ENCODE peak calls at places on chromosomes 12 and 14, in five cellular contexts. V is K562, F is GM23338, U is HCT116, A is Panc1. E is an unnamed sample.
A peak's percentile ranks its signal among the peaks of the same experiment; 100 is the strongest.

GRCh38 chr14:89956294-89957009 is 725 bp downstream of the TDP1 start:
- DNase-seq in V (peak; percentile 7), F (peak; percentile 78), U (peak; percentile 22), A (no peak), E (peak; percentile 81)

GRCh38 chr14:36161781-36162180 is 14.7 kb downstream of the PTCSC3 start:
- DNase-seq in V (no peak), F (peak; percentile 61), U (no peak), A (no peak), E (no peak)

GRCh38 chr12:103735291-103735690 is 105.7 kb downstream of the NT5DC3 start:
- DNase-seq in V (no peak), F (no peak), U (no peak), A (no peak), E (no peak)

GRCh38 chr12:6968426-6968825 is 2.0 kb downstream of the PHB2 start:
- DNase-seq in V (no peak), F (no peak), U (no peak), A (no peak), E (no peak)

GRCh38 chr12:45290218-45290609 is 74.3 kb downstream of the ANO6 start:
- DNase-seq in V (no peak), F (no peak), U (no peak), A (no peak), E (no peak)

GRCh38 chr12:66062280-66062605 is 68.3 kb downstream of the LLPH start:
- DNase-seq in V (no peak), F (no peak), U (no peak), A (no peak), E (no peak)

GRCh38 chr12:97781342-97781741 is 318.7 kb downstream of the RMST start:
- DNase-seq in V (no peak), F (no peak), U (no peak), A (no peak), E (no peak)

GRCh38 chr12:87253157-87253556 is 776.0 kb downstream of the C12orf50 start:
- DNase-seq in V (no peak), F (no peak), U (no peak), A (no peak), E (no peak)

GRCh38 chr12:40098406-40099145 is 7.3 kb downstream of the SLC2A13 start:
- DNase-seq in V (no peak), F (no peak), U (no peak), A (no peak), E (no peak)

GRCh38 chr12:40104461-40105264 is 1.2 kb downstream of the SLC2A13 start:
- DNase-seq in V (peak; percentile 60), F (peak; percentile 27), U (no peak), A (no peak), E (no peak)

GRCh38 chr12:40103043-40103442 is 2.8 kb downstream of the SLC2A13 start:
- DNase-seq in V (no peak), F (no peak), U (no peak), A (no peak), E (no peak)

GRCh38 chr12:40101747-40102146 is 4.1 kb downstream of the SLC2A13 start:
- DNase-seq in V (no peak), F (no peak), U (no peak), A (no peak), E (no peak)

GRCh38 chr12:40099423-40099853 is 6.4 kb downstream of the SLC2A13 start:
- DNase-seq in V (peak; percentile 66), F (no peak), U (no peak), A (no peak), E (no peak)
- TF ChIP-seq POLR2AphosphoS5 in V (no peak), F (no peak), U (no peak), A (no peak), E (no peak)

DNA sequence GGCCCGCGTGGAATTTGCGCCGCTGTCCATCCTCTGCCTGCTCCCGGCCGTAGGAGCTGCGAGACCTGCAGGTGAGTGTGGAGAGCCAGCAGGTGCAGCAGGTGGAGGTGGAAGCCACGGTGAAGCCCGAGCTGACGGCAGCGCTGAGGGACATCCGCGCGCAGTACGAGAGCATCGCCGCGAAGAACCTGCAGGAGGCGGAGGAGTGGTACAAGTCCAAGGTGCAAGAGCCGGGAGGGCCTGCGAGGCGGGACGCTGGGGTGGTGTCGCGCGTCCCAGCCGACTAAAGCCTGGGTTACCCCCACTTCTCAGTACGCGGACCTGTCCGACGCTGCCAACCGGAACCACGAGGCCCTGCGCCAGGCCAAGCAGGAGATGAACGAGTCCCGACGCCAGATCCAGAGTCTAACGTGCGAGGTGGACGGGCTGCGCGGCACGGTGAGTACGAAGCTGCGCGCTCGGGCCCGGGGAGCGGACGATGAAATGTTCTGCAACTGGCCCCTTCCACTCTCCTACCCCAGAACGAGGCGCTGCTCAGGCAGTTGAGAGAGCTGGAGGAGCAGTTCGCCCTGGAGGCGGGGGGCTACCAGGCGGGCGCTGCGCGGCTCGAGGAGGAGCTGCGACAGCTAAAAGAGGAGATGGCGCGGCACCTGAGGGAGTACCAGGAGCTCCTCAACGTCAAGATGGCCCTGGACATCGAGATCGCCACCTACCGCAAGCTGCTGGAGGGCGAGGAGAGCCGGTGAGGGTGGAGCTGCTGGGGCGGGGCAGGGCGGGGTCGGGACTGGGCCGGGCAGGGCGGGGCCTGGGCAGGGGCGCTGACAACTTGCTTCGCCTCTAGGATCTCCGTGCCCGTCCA is 2.1 kb downstream of the PRPH start:
- DNase-seq in V (peak; percentile 90), F (peak; percentile 84), U (peak; percentile 62), A (no peak), E (peak; percentile 58)
- H3K4me3 ChIP-seq in V (peak overlapping the region; percentile 43), F (peak overlapping the region; percentile 68), U (peak overlapping the region; percentile 47), A (peak overlapping the region; percentile 47), E (peak overlapping the region; percentile 11)

DNA sequence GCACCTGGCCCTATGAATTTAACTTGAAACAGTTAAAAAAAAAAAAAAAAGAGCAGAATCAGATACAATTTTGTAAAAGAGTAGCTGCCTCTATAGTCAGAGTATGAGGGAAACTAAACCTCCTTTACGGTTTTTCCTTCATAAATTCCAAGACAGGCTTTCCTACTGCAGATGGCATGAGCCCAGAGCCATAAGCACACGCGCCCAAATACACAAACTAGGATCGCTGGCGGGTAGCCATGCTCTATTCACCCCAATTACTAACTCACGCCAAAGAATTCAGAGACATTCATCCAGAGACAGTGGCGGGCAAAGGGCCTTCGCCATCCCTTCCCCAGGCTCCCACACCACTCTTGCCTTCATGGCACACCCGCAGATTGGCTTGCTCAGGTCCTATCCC is 48.3 kb downstream of the MOK start:
- DNase-seq in V (no peak), F (no peak), U (no peak), A (no peak), E (no peak)
- TF ChIP-seq REST in V (no peak), F (no peak), U (no peak), A (no peak), E (no peak)

DNA sequence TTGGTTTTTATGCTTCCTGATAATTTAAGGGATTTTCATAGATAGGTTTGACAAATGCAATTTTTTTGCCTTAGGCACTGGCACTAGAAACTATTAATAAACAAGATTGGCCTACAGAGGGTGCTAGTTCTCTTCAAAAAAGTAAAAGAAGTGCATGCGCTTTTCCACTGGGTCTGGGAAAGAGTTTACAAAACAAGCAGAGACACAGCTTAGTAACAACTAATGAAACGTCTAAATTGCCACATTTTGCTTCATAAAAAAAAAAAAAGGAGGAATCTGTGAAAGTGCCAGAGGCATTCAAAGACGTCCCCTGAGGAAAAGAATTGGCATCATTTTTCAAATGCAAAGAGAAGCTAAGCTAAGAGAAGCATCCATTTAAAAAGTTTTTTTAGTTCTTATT is 58.3 kb upstream of the EEA1 start:
- DNase-seq in V (peak; percentile 48), F (peak; percentile 86), U (peak; percentile 42), A (peak; percentile 27), E (peak; percentile 63)
- TF ChIP-seq POLR2AphosphoS5 in V (no peak), F (no peak), U (no peak), A (no peak), E (no peak)

DNA sequence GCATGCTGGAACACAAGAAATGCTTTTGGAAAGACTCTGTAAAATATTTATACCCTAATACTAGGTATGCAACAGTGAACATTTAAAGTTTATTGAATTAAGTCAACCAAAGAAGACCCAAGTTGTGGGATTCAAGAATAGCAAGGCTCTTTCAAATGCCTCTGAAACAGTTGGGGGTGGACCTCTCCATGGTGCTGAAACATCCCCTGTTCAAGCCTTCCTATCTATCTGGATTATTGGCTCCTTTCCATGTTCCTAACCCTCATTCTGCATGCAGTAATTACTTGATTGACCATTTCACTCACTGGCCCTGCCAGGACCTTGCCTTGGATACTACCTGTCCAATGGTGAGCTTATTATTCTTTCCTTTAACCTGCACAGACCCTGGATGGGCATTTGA is 349.7 kb downstream of the NRXN3 start:
- DNase-seq in V (peak; percentile 24), F (peak; percentile 73), U (no peak), A (no peak), E (no peak)
- H3K4me3 ChIP-seq in V (no peak overlapping the region), F (no peak overlapping the region), U (no peak overlapping the region), A (no peak overlapping the region), E (no peak overlapping the region)

GRCh38 chr12:30795410-30795659 is 40.6 kb upstream of the CAPRIN2 start:
- DNase-seq in V (no peak), F (no peak), U (no peak), A (no peak), E (no peak)

GRCh38 chr12:30792085-30792484 is 37.3 kb upstream of the CAPRIN2 start:
- DNase-seq in V (no peak), F (no peak), U (no peak), A (no peak), E (no peak)

GRCh38 chr12:30794591-30795409 is 40.0 kb upstream of the CAPRIN2 start:
- DNase-seq in V (peak; percentile 43), F (peak; percentile 77), U (peak; percentile 94), A (peak; percentile 96), E (no peak)

GRCh38 chr12:30794020-30794419 is 39.3 kb upstream of the CAPRIN2 start:
- DNase-seq in V (no peak), F (no peak), U (no peak), A (no peak), E (no peak)

DNA sequence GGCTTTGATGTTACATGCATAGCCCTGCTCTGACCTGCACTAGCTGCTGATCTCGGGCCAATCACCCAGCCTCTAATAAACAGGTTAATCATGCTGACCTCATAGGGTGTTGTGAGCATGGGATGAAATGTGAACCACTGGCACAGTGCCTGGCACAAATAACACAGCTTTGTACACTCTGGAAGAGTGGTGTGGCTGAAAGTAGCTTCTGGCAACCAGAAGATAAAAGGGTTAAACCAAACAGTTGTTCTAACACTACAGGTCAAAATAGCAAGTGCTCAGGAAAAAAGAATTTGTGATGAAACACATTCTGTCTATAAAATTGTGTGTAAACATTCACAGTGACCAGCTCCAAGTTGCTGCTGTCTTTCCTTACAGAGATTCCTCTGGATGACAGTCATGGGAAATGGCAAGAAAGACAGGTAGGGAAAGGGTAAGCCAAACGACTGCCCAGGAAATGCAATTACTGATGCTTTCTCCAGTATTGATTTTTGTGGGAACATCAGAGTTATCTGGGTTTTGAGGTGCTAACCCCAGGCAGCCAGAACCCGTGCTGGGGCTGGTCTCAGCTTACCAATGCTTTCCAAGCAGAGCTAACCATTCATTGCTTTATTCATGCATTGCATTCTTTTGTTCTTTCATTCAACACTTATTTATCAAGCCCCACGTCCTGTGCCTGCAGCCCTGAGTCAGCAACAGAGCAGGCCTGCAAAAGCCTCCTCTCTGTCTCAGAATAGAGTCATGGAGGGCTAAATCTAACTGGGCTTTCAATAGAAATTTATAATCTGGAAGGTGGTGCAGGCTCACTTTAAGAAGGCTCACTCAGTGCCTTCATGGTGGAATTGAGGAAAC is 38.1 kb upstream of the CAPRIN2 start:
- DNase-seq in V (no peak), F (peak; percentile 21), U (peak; percentile 45), A (peak; percentile 83), E (no peak)
- TF ChIP-seq REST in V (no peak), F (no peak), U (no peak), A (no peak), E (no peak)